ENCODE peak calls at places on chromosome 11, in ten cellular contexts. One of them, this sample, is unnamed.

GRCh38 chr11:117456027-117456720 is 128.5 kb downstream of the CEP164 start:
- DNase-seq in stimulated activated CD8-positive, alpha-beta memory T cell treated with anti-CD3 and anti-CD28 coated beads, Interleukin-2, amount 100 ng/mL, for 48 hours: peak
- DNase-seq in left ventricle myocardium superior: no peak
- DNase-seq in HFFc6: no peak
- DNase-seq in M059J: no peak
- DNase-seq in fibroblast of mammary gland: no peak
- DNase-seq in endothelial cell of umbilical vein: no peak
- DNase-seq in activated naive CD8-positive, alpha-beta T cell treated with anti-CD3 and anti-CD28 coated beads, Interleukin-2, amount 50 U/mL, for 24 hours: peak
- DNase-seq in NB4: no peak
- DNase-seq in mesendoderm: no peak
- DNase-seq in this sample: no peak

GRCh38 chr11:122897606-122898210 is 15.1 kb downstream of the JHY start:
- DNase-seq in endothelial cell of umbilical vein: peak
- DNase-seq in stimulated activated CD8-positive, alpha-beta memory T cell treated with anti-CD3 and anti-CD28 coated beads, Interleukin-2, amount 100 ng/mL, for 48 hours: no peak
- DNase-seq in mesendoderm: no peak
- DNase-seq in M059J: peak
- DNase-seq in NB4: no peak
- DNase-seq in left ventricle myocardium superior: no peak
- DNase-seq in activated naive CD8-positive, alpha-beta T cell treated with anti-CD3 and anti-CD28 coated beads, Interleukin-2, amount 50 U/mL, for 24 hours: no peak
- DNase-seq in HFFc6: peak
- DNase-seq in fibroblast of mammary gland: peak
- DNase-seq in this sample: no peak

GRCh38 chr11:120183701-120184141 is 27.1 kb upstream of the OAF start:
- DNase-seq in HFFc6: no peak
- DNase-seq in fibroblast of mammary gland: no peak
- DNase-seq in M059J: no peak
- DNase-seq in stimulated activated CD8-positive, alpha-beta memory T cell treated with anti-CD3 and anti-CD28 coated beads, Interleukin-2, amount 100 ng/mL, for 48 hours: no peak
- DNase-seq in activated naive CD8-positive, alpha-beta T cell treated with anti-CD3 and anti-CD28 coated beads, Interleukin-2, amount 50 U/mL, for 24 hours: no peak
- DNase-seq in NB4: no peak
- DNase-seq in endothelial cell of umbilical vein: no peak
- DNase-seq in mesendoderm: no peak
- DNase-seq in left ventricle myocardium superior: no peak
- DNase-seq in this sample: no peak

GRCh38 chr11:133790995-133791394 is 54.3 kb downstream of the SPATA19 start:
- DNase-seq in activated naive CD8-positive, alpha-beta T cell treated with anti-CD3 and anti-CD28 coated beads, Interleukin-2, amount 50 U/mL, for 24 hours: no peak
- DNase-seq in left ventricle myocardium superior: no peak
- DNase-seq in M059J: no peak
- DNase-seq in stimulated activated CD8-positive, alpha-beta memory T cell treated with anti-CD3 and anti-CD28 coated beads, Interleukin-2, amount 100 ng/mL, for 48 hours: no peak
- DNase-seq in fibroblast of mammary gland: no peak
- DNase-seq in NB4: no peak
- DNase-seq in mesendoderm: peak
- DNase-seq in endothelial cell of umbilical vein: no peak
- DNase-seq in HFFc6: no peak
- DNase-seq in this sample: no peak

GRCh38 chr11:2693271-2693833 is 6.4 kb downstream of the KCNQ1OT1 start:
- DNase-seq in mesendoderm: peak
- DNase-seq in left ventricle myocardium superior: no peak
- DNase-seq in fibroblast of mammary gland: no peak
- DNase-seq in activated naive CD8-positive, alpha-beta T cell treated with anti-CD3 and anti-CD28 coated beads, Interleukin-2, amount 50 U/mL, for 24 hours: no peak
- DNase-seq in HFFc6: no peak
- DNase-seq in NB4: no peak
- DNase-seq in stimulated activated CD8-positive, alpha-beta memory T cell treated with anti-CD3 and anti-CD28 coated beads, Interleukin-2, amount 100 ng/mL, for 48 hours: no peak
- DNase-seq in M059J: no peak
- DNase-seq in endothelial cell of umbilical vein: no peak
- DNase-seq in this sample: no peak

GRCh38 chr11:64850979-64851567 is 6.6 kb upstream of the CDC42BPG start:
- DNase-seq in NB4: peak
- DNase-seq in fibroblast of mammary gland: no peak
- DNase-seq in activated naive CD8-positive, alpha-beta T cell treated with anti-CD3 and anti-CD28 coated beads, Interleukin-2, amount 50 U/mL, for 24 hours: peak
- DNase-seq in stimulated activated CD8-positive, alpha-beta memory T cell treated with anti-CD3 and anti-CD28 coated beads, Interleukin-2, amount 100 ng/mL, for 48 hours: peak
- DNase-seq in endothelial cell of umbilical vein: no peak
- DNase-seq in HFFc6: no peak
- DNase-seq in left ventricle myocardium superior: no peak
- DNase-seq in M059J: peak
- DNase-seq in mesendoderm: no peak
- DNase-seq in this sample: no peak

GRCh38 chr11:10044618-10045017 is 249.4 kb downstream of the SBF2 start:
- DNase-seq in endothelial cell of umbilical vein: no peak
- DNase-seq in activated naive CD8-positive, alpha-beta T cell treated with anti-CD3 and anti-CD28 coated beads, Interleukin-2, amount 50 U/mL, for 24 hours: no peak
- DNase-seq in fibroblast of mammary gland: peak
- DNase-seq in mesendoderm: peak
- DNase-seq in left ventricle myocardium superior: no peak
- DNase-seq in M059J: peak
- DNase-seq in NB4: peak
- DNase-seq in HFFc6: no peak
- DNase-seq in stimulated activated CD8-positive, alpha-beta memory T cell treated with anti-CD3 and anti-CD28 coated beads, Interleukin-2, amount 100 ng/mL, for 48 hours: no peak
- DNase-seq in this sample: no peak

GRCh38 chr11:2805388-2806057 is 80.1 kb downstream of the CDKN1C start:
- DNase-seq in endothelial cell of umbilical vein: no peak
- DNase-seq in HFFc6: no peak
- DNase-seq in left ventricle myocardium superior: no peak
- DNase-seq in M059J: no peak
- DNase-seq in activated naive CD8-positive, alpha-beta T cell treated with anti-CD3 and anti-CD28 coated beads, Interleukin-2, amount 50 U/mL, for 24 hours: no peak
- DNase-seq in NB4: no peak
- DNase-seq in fibroblast of mammary gland: no peak
- DNase-seq in mesendoderm: no peak
- DNase-seq in stimulated activated CD8-positive, alpha-beta memory T cell treated with anti-CD3 and anti-CD28 coated beads, Interleukin-2, amount 100 ng/mL, for 48 hours: no peak
- DNase-seq in this sample: no peak

GRCh38 chr11:131767421-131767820 is 397.0 kb downstream of the NTM start:
- DNase-seq in stimulated activated CD8-positive, alpha-beta memory T cell treated with anti-CD3 and anti-CD28 coated beads, Interleukin-2, amount 100 ng/mL, for 48 hours: no peak
- DNase-seq in HFFc6: peak
- DNase-seq in mesendoderm: no peak
- DNase-seq in endothelial cell of umbilical vein: peak
- DNase-seq in left ventricle myocardium superior: no peak
- DNase-seq in activated naive CD8-positive, alpha-beta T cell treated with anti-CD3 and anti-CD28 coated beads, Interleukin-2, amount 50 U/mL, for 24 hours: no peak
- DNase-seq in fibroblast of mammary gland: peak
- DNase-seq in NB4: no peak
- DNase-seq in M059J: peak
- DNase-seq in this sample: no peak

GRCh38 chr11:70471254-70471653 is 72.9 kb downstream of the CTTN start:
- DNase-seq in stimulated activated CD8-positive, alpha-beta memory T cell treated with anti-CD3 and anti-CD28 coated beads, Interleukin-2, amount 100 ng/mL, for 48 hours: no peak
- DNase-seq in activated naive CD8-positive, alpha-beta T cell treated with anti-CD3 and anti-CD28 coated beads, Interleukin-2, amount 50 U/mL, for 24 hours: peak
- DNase-seq in NB4: peak
- DNase-seq in endothelial cell of umbilical vein: peak
- DNase-seq in mesendoderm: peak
- DNase-seq in HFFc6: peak
- DNase-seq in fibroblast of mammary gland: peak
- DNase-seq in left ventricle myocardium superior: no peak
- DNase-seq in M059J: peak
- DNase-seq in this sample: peak

GRCh38 chr11:94815705-94816344 is 47.7 kb downstream of the AMOTL1 start:
- DNase-seq in left ventricle myocardium superior: no peak
- DNase-seq in NB4: peak
- DNase-seq in M059J: peak
- DNase-seq in endothelial cell of umbilical vein: no peak
- DNase-seq in stimulated activated CD8-positive, alpha-beta memory T cell treated with anti-CD3 and anti-CD28 coated beads, Interleukin-2, amount 100 ng/mL, for 48 hours: no peak
- DNase-seq in activated naive CD8-positive, alpha-beta T cell treated with anti-CD3 and anti-CD28 coated beads, Interleukin-2, amount 50 U/mL, for 24 hours: no peak
- DNase-seq in HFFc6: no peak
- DNase-seq in fibroblast of mammary gland: peak
- DNase-seq in mesendoderm: peak
- DNase-seq in this sample: no peak

GRCh38 chr11:991034-991433 is 45.5 kb downstream of the MUC6 start:
- DNase-seq in activated naive CD8-positive, alpha-beta T cell treated with anti-CD3 and anti-CD28 coated beads, Interleukin-2, amount 50 U/mL, for 24 hours: no peak
- DNase-seq in HFFc6: no peak
- DNase-seq in stimulated activated CD8-positive, alpha-beta memory T cell treated with anti-CD3 and anti-CD28 coated beads, Interleukin-2, amount 100 ng/mL, for 48 hours: no peak
- DNase-seq in NB4: no peak
- DNase-seq in left ventricle myocardium superior: no peak
- DNase-seq in fibroblast of mammary gland: no peak
- DNase-seq in mesendoderm: no peak
- DNase-seq in endothelial cell of umbilical vein: no peak
- DNase-seq in M059J: no peak
- DNase-seq in this sample: no peak

GRCh38 chr11:34502949-34503348 is 10.6 kb downstream of the ELF5 start:
- DNase-seq in NB4: no peak
- DNase-seq in mesendoderm: no peak
- DNase-seq in left ventricle myocardium superior: no peak
- DNase-seq in stimulated activated CD8-positive, alpha-beta memory T cell treated with anti-CD3 and anti-CD28 coated beads, Interleukin-2, amount 100 ng/mL, for 48 hours: no peak
- DNase-seq in activated naive CD8-positive, alpha-beta T cell treated with anti-CD3 and anti-CD28 coated beads, Interleukin-2, amount 50 U/mL, for 24 hours: no peak
- DNase-seq in HFFc6: no peak
- DNase-seq in M059J: peak
- DNase-seq in endothelial cell of umbilical vein: no peak
- DNase-seq in fibroblast of mammary gland: peak
- DNase-seq in this sample: no peak

GRCh38 chr11:61694971-61695706 is 14.9 kb downstream of the DAGLA start:
- DNase-seq in stimulated activated CD8-positive, alpha-beta memory T cell treated with anti-CD3 and anti-CD28 coated beads, Interleukin-2, amount 100 ng/mL, for 48 hours: no peak
- DNase-seq in left ventricle myocardium superior: peak
- DNase-seq in NB4: no peak
- DNase-seq in M059J: no peak
- DNase-seq in HFFc6: no peak
- DNase-seq in activated naive CD8-positive, alpha-beta T cell treated with anti-CD3 and anti-CD28 coated beads, Interleukin-2, amount 50 U/mL, for 24 hours: no peak
- DNase-seq in fibroblast of mammary gland: no peak
- DNase-seq in endothelial cell of umbilical vein: no peak
- DNase-seq in mesendoderm: peak
- DNase-seq in this sample: no peak

GRCh38 chr11:6202036-6202435 is 3.0 kb downstream of the OR52W1 start:
- DNase-seq in stimulated activated CD8-positive, alpha-beta memory T cell treated with anti-CD3 and anti-CD28 coated beads, Interleukin-2, amount 100 ng/mL, for 48 hours: no peak
- DNase-seq in left ventricle myocardium superior: no peak
- DNase-seq in fibroblast of mammary gland: peak
- DNase-seq in activated naive CD8-positive, alpha-beta T cell treated with anti-CD3 and anti-CD28 coated beads, Interleukin-2, amount 50 U/mL, for 24 hours: no peak
- DNase-seq in NB4: peak
- DNase-seq in mesendoderm: no peak
- DNase-seq in endothelial cell of umbilical vein: no peak
- DNase-seq in M059J: no peak
- DNase-seq in HFFc6: no peak
- DNase-seq in this sample: no peak

GRCh38 chr11:57643802-57644201 is 5.9 kb downstream of the YPEL4 start:
- DNase-seq in stimulated activated CD8-positive, alpha-beta memory T cell treated with anti-CD3 and anti-CD28 coated beads, Interleukin-2, amount 100 ng/mL, for 48 hours: no peak
- DNase-seq in activated naive CD8-positive, alpha-beta T cell treated with anti-CD3 and anti-CD28 coated beads, Interleukin-2, amount 50 U/mL, for 24 hours: no peak
- DNase-seq in left ventricle myocardium superior: no peak
- DNase-seq in M059J: peak
- DNase-seq in HFFc6: no peak
- DNase-seq in NB4: no peak
- DNase-seq in fibroblast of mammary gland: no peak
- DNase-seq in endothelial cell of umbilical vein: peak
- DNase-seq in mesendoderm: peak
- DNase-seq in this sample: no peak

GRCh38 chr11:2269601-2270321 is 627 bp downstream of the ASCL2 start:
- DNase-seq in HFFc6: no peak
- DNase-seq in fibroblast of mammary gland: peak
- DNase-seq in left ventricle myocardium superior: peak
- DNase-seq in mesendoderm: peak
- DNase-seq in M059J: no peak
- DNase-seq in stimulated activated CD8-positive, alpha-beta memory T cell treated with anti-CD3 and anti-CD28 coated beads, Interleukin-2, amount 100 ng/mL, for 48 hours: no peak
- DNase-seq in NB4: peak
- DNase-seq in endothelial cell of umbilical vein: peak
- DNase-seq in activated naive CD8-positive, alpha-beta T cell treated with anti-CD3 and anti-CD28 coated beads, Interleukin-2, amount 50 U/mL, for 24 hours: peak
- DNase-seq in this sample: no peak

GRCh38 chr11:129317564-129317963 is 58.1 kb upstream of the BARX2 start:
- DNase-seq in mesendoderm: no peak
- DNase-seq in M059J: no peak
- DNase-seq in activated naive CD8-positive, alpha-beta T cell treated with anti-CD3 and anti-CD28 coated beads, Interleukin-2, amount 50 U/mL, for 24 hours: no peak
- DNase-seq in endothelial cell of umbilical vein: no peak
- DNase-seq in left ventricle myocardium superior: no peak
- DNase-seq in fibroblast of mammary gland: no peak
- DNase-seq in stimulated activated CD8-positive, alpha-beta memory T cell treated with anti-CD3 and anti-CD28 coated beads, Interleukin-2, amount 100 ng/mL, for 48 hours: no peak
- DNase-seq in HFFc6: no peak
- DNase-seq in NB4: no peak
- DNase-seq in this sample: no peak

GRCh38 chr11:131868769-131869482 is 498.5 kb downstream of the NTM start:
- DNase-seq in left ventricle myocardium superior: no peak
- DNase-seq in fibroblast of mammary gland: no peak
- DNase-seq in stimulated activated CD8-positive, alpha-beta memory T cell treated with anti-CD3 and anti-CD28 coated beads, Interleukin-2, amount 100 ng/mL, for 48 hours: no peak
- DNase-seq in HFFc6: no peak
- DNase-seq in M059J: no peak
- DNase-seq in endothelial cell of umbilical vein: peak
- DNase-seq in mesendoderm: peak
- DNase-seq in activated naive CD8-positive, alpha-beta T cell treated with anti-CD3 and anti-CD28 coated beads, Interleukin-2, amount 50 U/mL, for 24 hours: no peak
- DNase-seq in NB4: no peak
- DNase-seq in this sample: no peak

GRCh38 chr11:58626915-58627483 is 4.5 kb downstream of the CNTF start:
- DNase-seq in stimulated activated CD8-positive, alpha-beta memory T cell treated with anti-CD3 and anti-CD28 coated beads, Interleukin-2, amount 100 ng/mL, for 48 hours: no peak
- DNase-seq in fibroblast of mammary gland: no peak
- DNase-seq in HFFc6: no peak
- DNase-seq in NB4: no peak
- DNase-seq in M059J: no peak
- DNase-seq in mesendoderm: no peak
- DNase-seq in endothelial cell of umbilical vein: no peak
- DNase-seq in left ventricle myocardium superior: no peak
- DNase-seq in activated naive CD8-positive, alpha-beta T cell treated with anti-CD3 and anti-CD28 coated beads, Interleukin-2, amount 50 U/mL, for 24 hours: no peak
- DNase-seq in this sample: no peak

GRCh38 chr11:77230878-77231605 is 70.4 kb downstream of the GDPD4 start:
- DNase-seq in fibroblast of mammary gland: no peak
- DNase-seq in mesendoderm: no peak
- DNase-seq in endothelial cell of umbilical vein: no peak
- DNase-seq in stimulated activated CD8-positive, alpha-beta memory T cell treated with anti-CD3 and anti-CD28 coated beads, Interleukin-2, amount 100 ng/mL, for 48 hours: no peak
- DNase-seq in NB4: no peak
- DNase-seq in left ventricle myocardium superior: no peak
- DNase-seq in M059J: no peak
- DNase-seq in HFFc6: no peak
- DNase-seq in activated naive CD8-positive, alpha-beta T cell treated with anti-CD3 and anti-CD28 coated beads, Interleukin-2, amount 50 U/mL, for 24 hours: no peak
- DNase-seq in this sample: no peak

GRCh38 chr11:118622376-118623290 is 15.2 kb downstream of the PHLDB1 start:
- DNase-seq in activated naive CD8-positive, alpha-beta T cell treated with anti-CD3 and anti-CD28 coated beads, Interleukin-2, amount 50 U/mL, for 24 hours: no peak
- DNase-seq in HFFc6: peak
- DNase-seq in stimulated activated CD8-positive, alpha-beta memory T cell treated with anti-CD3 and anti-CD28 coated beads, Interleukin-2, amount 100 ng/mL, for 48 hours: no peak
- DNase-seq in M059J: peak
- DNase-seq in fibroblast of mammary gland: peak
- DNase-seq in NB4: peak
- DNase-seq in left ventricle myocardium superior: peak
- DNase-seq in endothelial cell of umbilical vein: peak
- DNase-seq in mesendoderm: no peak
- DNase-seq in this sample: no peak

GRCh38 chr11:113881856-113882255 is 6.5 kb upstream of the USP28 start:
- DNase-seq in fibroblast of mammary gland: no peak
- DNase-seq in activated naive CD8-positive, alpha-beta T cell treated with anti-CD3 and anti-CD28 coated beads, Interleukin-2, amount 50 U/mL, for 24 hours: no peak
- DNase-seq in mesendoderm: no peak
- DNase-seq in NB4: no peak
- DNase-seq in HFFc6: peak
- DNase-seq in M059J: peak
- DNase-seq in stimulated activated CD8-positive, alpha-beta memory T cell treated with anti-CD3 and anti-CD28 coated beads, Interleukin-2, amount 100 ng/mL, for 48 hours: no peak
- DNase-seq in left ventricle myocardium superior: no peak
- DNase-seq in endothelial cell of umbilical vein: no peak
- DNase-seq in this sample: no peak

GRCh38 chr11:57072640-57073039 is 83.9 kb downstream of the OR5AK2 start:
- DNase-seq in M059J: peak
- DNase-seq in stimulated activated CD8-positive, alpha-beta memory T cell treated with anti-CD3 and anti-CD28 coated beads, Interleukin-2, amount 100 ng/mL, for 48 hours: no peak
- DNase-seq in activated naive CD8-positive, alpha-beta T cell treated with anti-CD3 and anti-CD28 coated beads, Interleukin-2, amount 50 U/mL, for 24 hours: no peak
- DNase-seq in mesendoderm: no peak
- DNase-seq in left ventricle myocardium superior: no peak
- DNase-seq in endothelial cell of umbilical vein: peak
- DNase-seq in fibroblast of mammary gland: peak
- DNase-seq in NB4: no peak
- DNase-seq in HFFc6: peak
- DNase-seq in this sample: no peak

GRCh38 chr11:93017821-93018690 is 48.6 kb downstream of the MTNR1B start:
- DNase-seq in left ventricle myocardium superior: no peak
- DNase-seq in mesendoderm: peak
- DNase-seq in stimulated activated CD8-positive, alpha-beta memory T cell treated with anti-CD3 and anti-CD28 coated beads, Interleukin-2, amount 100 ng/mL, for 48 hours: no peak
- DNase-seq in endothelial cell of umbilical vein: no peak
- DNase-seq in NB4: no peak
- DNase-seq in HFFc6: peak
- DNase-seq in M059J: peak
- DNase-seq in fibroblast of mammary gland: peak
- DNase-seq in activated naive CD8-positive, alpha-beta T cell treated with anti-CD3 and anti-CD28 coated beads, Interleukin-2, amount 50 U/mL, for 24 hours: no peak
- DNase-seq in this sample: no peak

GRCh38 chr11:12762283-12762682 is 88.1 kb downstream of the TEAD1 start:
- DNase-seq in NB4: no peak
- DNase-seq in M059J: no peak
- DNase-seq in stimulated activated CD8-positive, alpha-beta memory T cell treated with anti-CD3 and anti-CD28 coated beads, Interleukin-2, amount 100 ng/mL, for 48 hours: no peak
- DNase-seq in left ventricle myocardium superior: no peak
- DNase-seq in mesendoderm: no peak
- DNase-seq in activated naive CD8-positive, alpha-beta T cell treated with anti-CD3 and anti-CD28 coated beads, Interleukin-2, amount 50 U/mL, for 24 hours: no peak
- DNase-seq in endothelial cell of umbilical vein: no peak
- DNase-seq in HFFc6: no peak
- DNase-seq in fibroblast of mammary gland: no peak
- DNase-seq in this sample: no peak

GRCh38 chr11:35515224-35515623 is 10.2 kb downstream of the PAMR1 start:
- DNase-seq in endothelial cell of umbilical vein: no peak
- DNase-seq in M059J: peak
- DNase-seq in left ventricle myocardium superior: no peak
- DNase-seq in NB4: no peak
- DNase-seq in stimulated activated CD8-positive, alpha-beta memory T cell treated with anti-CD3 and anti-CD28 coated beads, Interleukin-2, amount 100 ng/mL, for 48 hours: no peak
- DNase-seq in fibroblast of mammary gland: peak
- DNase-seq in HFFc6: peak
- DNase-seq in mesendoderm: no peak
- DNase-seq in activated naive CD8-positive, alpha-beta T cell treated with anti-CD3 and anti-CD28 coated beads, Interleukin-2, amount 50 U/mL, for 24 hours: no peak
- DNase-seq in this sample: no peak

GRCh38 chr11:110761131-110761530 is 48.9 kb upstream of the ARHGAP20 start:
- DNase-seq in left ventricle myocardium superior: no peak
- DNase-seq in mesendoderm: no peak
- DNase-seq in stimulated activated CD8-positive, alpha-beta memory T cell treated with anti-CD3 and anti-CD28 coated beads, Interleukin-2, amount 100 ng/mL, for 48 hours: no peak
- DNase-seq in endothelial cell of umbilical vein: no peak
- DNase-seq in NB4: no peak
- DNase-seq in M059J: no peak
- DNase-seq in HFFc6: no peak
- DNase-seq in fibroblast of mammary gland: no peak
- DNase-seq in activated naive CD8-positive, alpha-beta T cell treated with anti-CD3 and anti-CD28 coated beads, Interleukin-2, amount 50 U/mL, for 24 hours: no peak
- DNase-seq in this sample: no peak

This sample was measured in GDM1.